ENCODE peak calls at places on chromosomes 12 and 14, in nine cellular contexts. Y is transverse colon, I is GM12878, B is stomach, J is K562, W is suprapubic skin, P is esophagus muscularis mucosa, C is sigmoid colon, Z is SK-N-SH. S is an unnamed sample.

GRCh38 chr12:100187857-100188519 is 12.6 kb upstream of the ACTR6 start:
- DNase-seq in Z (no peak), C (no peak), P (peak), I (no peak), Y (no peak), B (no peak), W (no peak), J (no peak), S (no peak)

GRCh38 chr12:42575717-42576116 is 13.8 kb downstream of the PRICKLE1 start:
- DNase-seq in Y (no peak), B (no peak), W (no peak), C (no peak), I (no peak), Z (no peak), J (no peak), P (no peak), S (no peak)

GRCh38 chr12:39807043-39807442 is 187.4 kb upstream of the ABCD2 start:
- DNase-seq in J (peak), C (no peak), B (no peak), I (no peak), Y (no peak), P (no peak), W (no peak), Z (peak), S (no peak)

GRCh38 chr12:53683983-53684382 is 8.1 kb upstream of the ATP5MC2 start:
- DNase-seq in I (no peak), J (no peak), Y (no peak), P (no peak), C (no peak), B (no peak), W (no peak), Z (no peak), S (no peak)

GRCh38 chr14:76268013-76268376 is 107.9 kb upstream of the ESRRB start:
- DNase-seq in C (no peak), Y (no peak), P (no peak), I (no peak), B (no peak), Z (no peak), J (no peak), W (no peak), S (no peak)

GRCh38 chr14:69595336-69595735 is 16.1 kb upstream of the SUSD6 start:
- DNase-seq in B (no peak), P (no peak), J (no peak), W (no peak), I (no peak), Z (no peak), C (no peak), Y (no peak), S (no peak)

GRCh38 chr12:105279460-105280056 is 43.6 kb upstream of the APPL2 start:
- DNase-seq in Y (peak), B (peak), P (peak), C (no peak), Z (peak), I (no peak), W (no peak), J (peak), S (no peak)

GRCh38 chr12:48037267-48037915 is 33.1 kb upstream of the COL2A1 start:
- DNase-seq in W (no peak), Y (no peak), C (no peak), I (no peak), J (peak), Z (no peak), B (no peak), P (no peak), S (no peak)

GRCh38 chr14:72451081-72451972 is 442.6 kb downstream of the DPF3 start:
- DNase-seq in J (no peak), I (peak), P (no peak), W (no peak), Y (peak), Z (no peak), B (no peak), C (no peak), S (peak)

GRCh38 chr14:75399819-75400678 is 27.8 kb upstream of the JDP2 start:
- DNase-seq in I (no peak), Y (peak), B (peak), J (no peak), P (peak), C (peak), W (peak), Z (peak), S (peak)

GRCh38 chr12:30640392-30640791 is 55.3 kb downstream of the IPO8 start:
- DNase-seq in P (no peak), I (no peak), J (no peak), B (no peak), Z (no peak), W (no peak), C (no peak), Y (no peak), S (no peak)

GRCh38 chr12:31029916-31030562 is 43.6 kb upstream of the DDX11 start:
- DNase-seq in W (no peak), Z (no peak), J (no peak), P (no peak), Y (no peak), I (no peak), B (no peak), C (no peak), S (no peak)

GRCh38 chr14:63308723-63309317 is 9.9 kb downstream of the GPHB5 start:
- DNase-seq in Z (peak), J (peak), C (no peak), I (no peak), W (no peak), B (no peak), Y (peak), P (no peak), S (no peak)

GRCh38 chr12:107264667-107265066 is 171.3 kb upstream of the CRY1 start:
- DNase-seq in C (no peak), W (no peak), B (no peak), Z (no peak), Y (no peak), P (no peak), J (no peak), I (no peak), S (no peak)

GRCh38 chr12:57724936-57725740 is 13.4 kb downstream of the AGAP2 start:
- DNase-seq in Z (no peak), J (no peak), C (no peak), Y (no peak), I (no peak), W (no peak), P (peak), B (no peak), S (no peak)

GRCh38 chr12:65946821-65947220 is 122.5 kb downstream of the HMGA2 start:
- DNase-seq in J (no peak), W (no peak), B (no peak), C (no peak), Z (no peak), I (no peak), Y (no peak), P (no peak), S (no peak)

GRCh38 chr12:77226398-77226797 is 161.0 kb upstream of the E2F7 start:
- DNase-seq in J (no peak), P (no peak), C (no peak), B (no peak), Z (no peak), I (no peak), W (no peak), Y (no peak), S (no peak)

GRCh38 chr12:112824166-112824565 is 32.6 kb downstream of the RPH3A start:
- DNase-seq in W (no peak), C (no peak), B (no peak), P (no peak), Y (no peak), I (no peak), Z (no peak), J (no peak), S (no peak)

GRCh38 chr12:65827827-65828231 is 3.5 kb downstream of the HMGA2 start:
- DNase-seq in W (no peak), Y (no peak), B (no peak), J (no peak), C (no peak), P (no peak), Z (no peak), I (no peak), S (no peak)

GRCh38 chr14:36426836-36427235 is 93.2 kb downstream of the NKX2-1 start:
- DNase-seq in Y (no peak), W (no peak), P (peak), J (no peak), B (no peak), C (no peak), Z (no peak), I (no peak), S (no peak)

GRCh38 chr14:85960781-85961180 is 430.8 kb downstream of the FLRT2 start:
- DNase-seq in B (no peak), C (no peak), Z (no peak), P (no peak), Y (no peak), J (no peak), W (no peak), I (no peak), S (no peak)

GRCh38 chr12:69348162-69348938 is at the start of gene LYZ:
- DNase-seq in P (no peak), C (no peak), J (peak), W (no peak), B (peak), Z (no peak), Y (peak), I (no peak), S (peak)

GRCh38 chr12:20220339-20220738 is 148.0 kb upstream of the PDE3A start:
- DNase-seq in I (peak), P (no peak), Y (no peak), J (no peak), Z (no peak), C (no peak), B (no peak), W (no peak), S (no peak)

GRCh38 chr12:39412210-39412609 is 30.7 kb downstream of the KIF21A start:
- DNase-seq in Y (no peak), Z (no peak), B (no peak), W (no peak), P (no peak), C (no peak), I (no peak), J (no peak), S (no peak)

GRCh38 chr14:58752782-58753181 is 115.0 kb downstream of the DACT1 start:
- DNase-seq in J (no peak), Y (peak), I (no peak), C (peak), W (peak), B (peak), Z (no peak), P (no peak), S (peak)

GRCh38 chr12:68100241-68100640 is 59.3 kb downstream of the IFNG start:
- DNase-seq in Y (no peak), J (no peak), W (no peak), I (no peak), P (no peak), B (no peak), C (no peak), Z (no peak), S (no peak)

GRCh38 chr14:76091036-76091435 is 60.7 kb upstream of the GPATCH2L start:
- DNase-seq in B (no peak), Z (no peak), C (peak), W (peak), P (no peak), Y (no peak), J (peak), I (no peak), S (no peak)

GRCh38 chr12:115891551-115891950 is 385.9 kb downstream of the MED13L start:
- DNase-seq in B (no peak), P (no peak), Z (no peak), Y (no peak), J (no peak), C (no peak), I (no peak), W (no peak), S (no peak)

GRCh38 chr12:115898670-115899069 is 378.8 kb downstream of the MED13L start:
- DNase-seq in P (no peak), J (peak), B (no peak), Y (no peak), Z (no peak), I (no peak), W (no peak), C (no peak), S (no peak)

GRCh38 chr12:115897718-115898117 is 379.8 kb downstream of the MED13L start:
- DNase-seq in J (no peak), Z (no peak), Y (no peak), C (no peak), B (no peak), I (no peak), P (no peak), W (no peak), S (no peak)

DNA sequence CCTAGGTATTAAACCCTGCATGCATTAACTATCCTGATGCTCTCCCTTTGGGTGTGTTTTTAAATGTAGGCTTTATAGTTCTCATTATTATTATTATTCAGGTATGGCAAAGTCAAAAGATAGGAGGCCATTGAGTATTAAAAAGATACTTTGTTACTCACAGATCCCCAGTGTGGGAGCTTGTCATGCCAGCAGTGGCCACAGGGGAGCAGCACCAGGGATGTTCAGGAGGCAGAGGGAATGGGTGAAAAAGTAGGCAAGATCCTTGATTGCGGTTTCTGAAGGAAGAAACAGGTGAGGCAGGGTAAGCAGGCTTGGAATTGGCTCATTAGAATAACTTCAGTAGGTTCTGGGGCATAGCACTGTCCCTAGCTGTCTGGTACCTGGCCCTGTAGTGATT is 382.2 kb downstream of the MED13L start:
- DNase-seq in P (no peak), Z (no peak), C (no peak), I (no peak), Y (no peak), W (no peak), B (no peak), J (peak), S (no peak)
- TF ChIP-seq EP300 in P (no peak), Z (no peak), C (no peak), I (no peak), Y (no peak), W (no peak), B (no peak), J (no peak), S (no peak)

DNA sequence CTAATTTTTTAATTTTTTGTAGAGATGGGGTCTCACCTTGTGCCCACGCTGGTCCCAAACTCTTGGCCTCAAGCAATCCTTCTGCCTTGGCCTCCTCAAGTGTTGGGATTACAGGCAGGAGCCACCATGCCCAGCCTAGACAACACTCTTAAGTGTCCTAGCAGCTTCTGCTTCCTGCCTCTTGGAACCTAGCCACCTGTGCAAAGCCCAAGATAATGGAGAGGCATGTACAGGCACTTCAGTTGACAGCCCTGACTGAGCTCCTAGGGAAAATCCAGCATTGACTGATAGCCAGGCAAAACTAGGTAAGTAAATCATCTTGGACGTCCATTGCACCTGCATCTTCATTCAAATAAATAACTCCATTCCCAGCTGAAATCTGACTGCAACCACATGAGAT is 15.5 kb downstream of the COX14 start:
- DNase-seq in Z (no peak), B (no peak), C (no peak), P (no peak), J (no peak), Y (no peak), I (no peak), W (no peak), S (no peak)
- TF ChIP-seq POLR2AphosphoS5 in Z (no peak), B (no peak), C (no peak), P (no peak), J (no peak), Y (no peak), I (no peak), W (no peak), S (no peak)

GRCh38 chr14:65832431-65833253 is 420.1 kb downstream of the FUT8 start:
- DNase-seq in Z (peak), I (no peak), B (no peak), C (no peak), Y (no peak), P (no peak), J (no peak), W (no peak), S (no peak)
- TF ChIP-seq EP300 in Z (no peak), I (no peak), B (no peak), C (no peak), Y (no peak), P (no peak), J (no peak), W (no peak), S (no peak)

DNA sequence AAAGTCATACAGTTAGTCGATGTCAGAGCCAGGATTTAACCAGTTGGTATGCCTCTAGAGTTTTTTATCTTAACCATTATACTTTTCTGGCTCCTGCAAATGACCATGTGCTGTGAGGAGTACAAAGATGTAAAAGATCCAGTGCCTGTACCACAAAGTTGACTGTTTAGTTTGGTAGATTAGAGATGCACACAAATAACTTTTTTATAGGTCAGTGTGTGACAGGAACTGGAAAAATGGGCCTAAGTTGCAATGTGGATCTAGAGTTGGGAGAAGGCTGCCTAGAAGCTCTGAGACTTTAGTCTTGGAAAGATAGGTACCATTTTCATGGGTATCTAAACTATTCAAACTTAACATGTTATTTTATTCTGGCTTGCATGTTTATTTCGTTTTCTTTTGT is 32.8 kb upstream of the PPM1H start:
- DNase-seq in C (no peak), I (no peak), B (no peak), P (no peak), J (no peak), W (no peak), Y (no peak), Z (no peak), S (no peak)
- TF ChIP-seq POLR2AphosphoS5 in C (no peak), I (no peak), B (no peak), P (no peak), J (no peak), W (no peak), Y (no peak), Z (no peak), S (no peak)

GRCh38 chr14:105889666-105890473 is 363.5 kb downstream of the TMEM121 start:
- DNase-seq in Z (peak), P (no peak), C (peak), Y (peak), J (peak), I (no peak), B (no peak), W (peak), S (peak)
- TF ChIP-seq EP300 in Z (no peak), P (no peak), C (no peak), Y (no peak), J (no peak), I (no peak), B (no peak), W (no peak), S (no peak)

DNA sequence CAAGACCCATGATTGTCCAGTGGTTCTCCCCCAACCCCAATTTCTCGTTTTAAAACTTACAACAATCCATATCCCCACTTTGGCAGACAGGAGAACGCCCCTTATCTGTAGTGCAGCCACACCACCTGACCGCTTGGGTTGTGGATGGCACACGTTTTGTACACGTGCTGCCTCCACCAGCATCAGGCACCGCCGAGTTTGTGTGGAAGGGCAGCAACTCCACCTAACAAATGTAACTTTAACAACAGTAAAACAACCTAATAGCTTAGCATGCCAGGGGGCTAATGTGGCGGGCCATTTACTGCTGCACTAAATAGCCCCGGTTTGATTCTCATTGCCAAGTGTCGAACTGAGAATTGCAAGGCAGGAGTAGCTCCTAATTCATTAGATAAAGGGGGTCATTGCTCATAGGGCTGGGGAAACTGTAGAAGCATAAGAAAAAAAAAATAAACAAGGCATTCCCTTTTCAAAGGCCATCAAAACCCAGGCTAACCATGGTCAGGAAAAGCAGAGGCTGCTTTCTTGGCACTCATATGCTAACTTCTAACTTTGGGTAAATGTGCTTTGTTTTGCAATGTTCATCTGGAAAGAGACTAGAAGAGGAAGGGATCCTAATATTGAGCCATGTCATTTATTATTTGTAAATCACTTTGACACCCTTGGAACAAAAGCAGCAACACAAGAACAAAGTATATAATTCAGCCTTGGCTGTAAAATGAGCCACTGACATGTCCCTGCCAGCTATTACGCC is 279.7 kb upstream of the SOX5 start:
- DNase-seq in Z (no peak), W (no peak), C (no peak), J (no peak), P (no peak), I (no peak), B (no peak), Y (no peak), S (peak)
- TF ChIP-seq POLR2AphosphoS5 in Z (no peak), W (no peak), C (no peak), J (no peak), P (no peak), I (no peak), B (no peak), Y (no peak), S (no peak)

DNA sequence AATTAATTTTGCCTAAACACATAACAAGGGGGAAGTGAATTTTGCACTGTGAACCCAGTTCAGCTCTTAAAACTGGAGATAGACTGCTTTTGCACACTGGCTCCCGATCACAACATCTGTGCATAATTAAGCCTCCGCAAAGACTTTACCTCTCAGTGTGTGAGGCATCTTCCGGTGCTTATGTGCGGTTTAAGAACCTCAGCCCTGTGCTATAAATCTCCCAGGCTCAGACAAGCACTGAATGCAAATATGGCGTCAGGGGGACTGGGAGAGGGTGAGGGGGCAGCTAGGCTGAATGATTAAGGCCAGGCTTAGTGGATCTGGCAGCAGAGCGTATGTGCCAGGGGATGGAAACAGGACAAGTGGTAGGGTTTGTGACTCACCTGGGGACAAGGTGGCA is 103.3 kb downstream of the ADCK1 start:
- DNase-seq in P (no peak), I (no peak), B (no peak), C (no peak), J (no peak), W (peak), Y (no peak), Z (no peak), S (no peak)
- TF ChIP-seq EP300 in P (no peak), I (no peak), B (no peak), C (no peak), J (no peak), W (no peak), Y (no peak), Z (no peak), S (no peak)

DNA sequence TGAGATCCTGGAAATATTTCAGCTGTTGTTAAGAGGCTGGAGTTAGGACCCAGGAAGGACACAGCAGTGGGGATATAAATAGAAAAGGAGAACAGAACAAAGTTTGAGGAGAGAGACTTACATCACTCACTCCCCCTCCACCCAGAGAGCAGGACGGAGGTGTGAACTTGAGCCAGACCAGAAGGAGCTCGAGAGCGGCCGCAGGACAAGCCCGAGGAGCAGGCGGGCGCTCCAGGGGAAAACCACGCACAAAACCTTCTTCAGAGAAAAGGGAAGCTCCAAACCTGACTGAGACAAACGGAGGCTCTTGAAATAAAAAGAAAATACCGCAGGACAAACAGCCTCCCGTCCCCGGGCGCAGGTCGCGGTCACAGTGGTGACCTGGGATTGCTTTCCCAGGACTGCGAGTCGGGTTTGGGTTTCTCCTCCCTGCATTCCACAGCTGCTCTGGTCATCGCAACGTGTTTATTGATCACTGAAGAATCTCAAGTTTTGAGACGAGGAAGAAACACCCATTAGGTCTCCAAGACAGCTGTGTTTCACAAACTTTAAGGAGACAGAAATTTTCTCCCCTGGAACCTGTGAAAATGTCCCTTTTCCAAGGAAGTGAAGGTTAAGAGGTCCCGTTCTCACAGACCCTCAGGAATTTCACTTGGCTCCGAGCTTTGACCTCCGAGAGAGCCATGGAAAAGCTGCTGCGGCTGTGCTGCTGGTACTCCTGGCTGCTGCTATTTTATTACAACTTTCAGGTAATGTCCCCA is at the start of gene ADGRD1:
- DNase-seq in J (peak), W (no peak), B (peak), C (peak), Z (no peak), P (no peak), Y (peak), I (no peak), S (peak)
- TF ChIP-seq POLR2AphosphoS5 in J (no peak), W (no peak), B (peak), C (peak), Z (no peak), P (peak), Y (peak), I (peak), S (peak)

S was measured in upper lobe of left lung.